ENCODE peak calls at places on chromosomes 5 and 9, in ten cellular contexts. V is NCI-H2081; Q is GM12865; W is tibial nerve; J is neural crest cell; N is endothelial cell of umbilical vein; E is A549; U is CD4-positive, alpha-beta T cell; L is GM10248; S is NCI-H524. B is an unnamed sample.

GRCh38 chr5:154446183-154447073 is 631 bp downstream of the SAP30L start:
- DNase-seq in V (peak; percentile 13), Q (peak; percentile 50), W (peak; percentile 19), J (peak; percentile 53), N (peak; percentile 78), E (peak; percentile 46), U (no peak), L (peak; percentile 59), S (no peak), B (peak; percentile 28)

GRCh38 chr5:78003914-78004313 is 227.8 kb upstream of the TBCA start:
- DNase-seq in V (peak; percentile 9), Q (no peak), W (no peak), J (peak; percentile 45), N (no peak), E (no peak), U (no peak), L (no peak), S (peak; percentile 64), B (no peak)

GRCh38 chr9:127915801-127916664 is 808 bp downstream of the ST6GALNAC4 start:
- DNase-seq in V (peak; percentile 69), Q (peak; percentile 88), W (no peak), J (no peak), N (peak; percentile 26), E (no peak), U (no peak), L (peak; percentile 48), S (no peak), B (no peak)

GRCh38 chr9:87445646-87446045 is 52.0 kb upstream of the DAPK1 start:
- DNase-seq in V (no peak), Q (peak; percentile 75), W (no peak), J (peak; percentile 31), N (peak; percentile 61), E (peak; percentile 60), U (no peak), L (peak; percentile 76), S (no peak), B (no peak)

GRCh38 chr5:109878887-109879286 is 189.2 kb downstream of the MAN2A1 start:
- DNase-seq in V (no peak), Q (no peak), W (no peak), J (no peak), N (no peak), E (no peak), U (no peak), L (no peak), S (no peak), B (no peak)

GRCh38 chr5:152527358-152528048 is 122.4 kb upstream of the NMUR2 start:
- DNase-seq in V (no peak), Q (no peak), W (no peak), J (no peak), N (no peak), E (no peak), U (no peak), L (no peak), S (no peak), B (no peak)

GRCh38 chr5:135569755-135570452 is 8.9 kb downstream of the CXCL14 start:
- DNase-seq in V (peak; percentile 45), Q (peak; percentile 46), W (no peak), J (peak; percentile 39), N (peak; percentile 29), E (peak; percentile 48), U (no peak), L (no peak), S (no peak), B (no peak)

GRCh38 chr9:95098391-95098921 is 219.1 kb downstream of the FANCC start:
- DNase-seq in V (no peak), Q (no peak), W (no peak), J (no peak), N (no peak), E (no peak), U (no peak), L (no peak), S (no peak), B (no peak)

GRCh38 chr9:92969516-92970466 is 22.5 kb downstream of the FGD3 start:
- DNase-seq in V (no peak), Q (no peak), W (no peak), J (no peak), N (no peak), E (no peak), U (no peak), L (no peak), S (no peak), B (no peak)

GRCh38 chr5:128673970-128674369 is 135.9 kb upstream of the FBN2 start:
- DNase-seq in V (no peak), Q (no peak), W (no peak), J (no peak), N (no peak), E (no peak), U (no peak), L (no peak), S (no peak), B (no peak)

GRCh38 chr5:170312666-170313065 is 15.1 kb upstream of the LCP2 start:
- DNase-seq in V (no peak), Q (peak; percentile 64), W (no peak), J (no peak), N (peak; percentile 8), E (no peak), U (no peak), L (no peak), S (no peak), B (no peak)

GRCh38 chr5:15266265-15266664 is 233.7 kb upstream of the FBXL7 start:
- DNase-seq in V (no peak), Q (no peak), W (no peak), J (no peak), N (no peak), E (no peak), U (no peak), L (no peak), S (no peak), B (no peak)

GRCh38 chr5:151202381-151203139 is 21.3 kb downstream of the CCDC69 start:
- DNase-seq in V (no peak), Q (peak; percentile 35), W (no peak), J (no peak), N (peak; percentile 80), E (no peak), U (no peak), L (no peak), S (no peak), B (peak; percentile 36)

GRCh38 chr5:74131256-74131655 is 505.3 kb downstream of the ARHGEF28 start:
- DNase-seq in V (no peak), Q (no peak), W (no peak), J (no peak), N (no peak), E (no peak), U (no peak), L (no peak), S (no peak), B (no peak)

GRCh38 chr9:15999422-16000339 is 446.8 kb downstream of the CCDC171 start:
- DNase-seq in V (no peak), Q (no peak), W (no peak), J (no peak), N (peak; percentile 52), E (peak; percentile 50), U (no peak), L (no peak), S (no peak), B (peak; percentile 13)

GRCh38 chr9:129887210-129888084 is 52.2 kb downstream of the USP20 start:
- DNase-seq in V (no peak), Q (peak; percentile 73), W (no peak), J (no peak), N (peak; percentile 23), E (no peak), U (peak; percentile 31), L (no peak), S (no peak), B (no peak)

GRCh38 chr5:160129841-160130240 is 10.6 kb upstream of the PWWP2A start:
- DNase-seq in V (no peak), Q (no peak), W (no peak), J (no peak), N (no peak), E (no peak), U (no peak), L (no peak), S (no peak), B (no peak)

GRCh38 chr9:126058631-126059030 is 268.0 kb upstream of the MVB12B start:
- DNase-seq in V (peak; percentile 35), Q (no peak), W (no peak), J (no peak), N (no peak), E (no peak), U (no peak), L (no peak), S (peak; percentile 60), B (no peak)

GRCh38 chr5:3265131-3265885 is 330.3 kb upstream of the IRX1 start:
- DNase-seq in V (no peak), Q (no peak), W (no peak), J (no peak), N (no peak), E (no peak), U (no peak), L (no peak), S (no peak), B (no peak)

GRCh38 chr5:135271533-135272310 is 127.3 kb downstream of the MACROH2A1 start:
- DNase-seq in V (no peak), Q (peak; percentile 21), W (no peak), J (no peak), N (no peak), E (no peak), U (no peak), L (no peak), S (peak; percentile 89), B (peak; percentile 68)